ENCODE peak calls at places on chromosomes 16 and 17, in seven cellular contexts. Q is dorsolateral prefrontal cortex, Z is pancreas, O is esophagus squamous epithelium, U is mammary epithelial cell, L is tibial artery, M is tibial nerve. S is an unnamed sample.

GRCh38 chr16:87895641-87896141 is 26.4 kb upstream of the SLC7A5 start:
- DNase-seq in U (peak; percentile 30), Z (no peak), M (no peak), L (no peak), Q (peak; percentile 86), O (no peak), S (no peak)

GRCh38 chr17:79777166-79777843 is 643 bp upstream of the CBX2 start:
- DNase-seq in Z (no peak), M (no peak), U (peak; percentile 30), L (peak; percentile 45), Q (no peak), O (no peak), S (no peak)

GRCh38 chr17:80978499-80979497 is 12.8 kb upstream of the CHMP6 start:
- DNase-seq in L (no peak), O (no peak), Q (no peak), U (no peak), M (no peak), Z (no peak), S (no peak)

GRCh38 chr17:28076138-28076537 is 33.7 kb downstream of the NLK start:
- DNase-seq in U (no peak), Q (no peak), L (no peak), M (no peak), O (no peak), Z (no peak), S (no peak)

GRCh38 chr17:59361386-59361785 is 29.9 kb downstream of the YPEL2 start:
- DNase-seq in U (peak; percentile 86), O (no peak), L (no peak), M (no peak), Q (no peak), Z (no peak), S (no peak)

GRCh38 chr17:7238418-7239090 is 703 bp downstream of the PHF23 start:
- DNase-seq in Q (no peak), L (peak; percentile 42), U (no peak), Z (peak; percentile 62), O (no peak), M (no peak), S (no peak)

GRCh38 chr17:18139949-18140348 is 31.4 kb downstream of the MYO15A start:
- DNase-seq in Z (no peak), L (no peak), Q (no peak), U (no peak), O (no peak), M (no peak), S (no peak)

GRCh38 chr17:43822566-43823190 is 10.3 kb downstream of the MPP3 start:
- DNase-seq in U (no peak), L (no peak), Z (no peak), Q (peak; percentile 3), M (no peak), O (no peak), S (no peak)

GRCh38 chr17:45073414-45074070 is 12.4 kb downstream of the NMT1 start:
- DNase-seq in L (peak; percentile 66), O (no peak), Q (no peak), Z (no peak), M (no peak), U (no peak), S (no peak)

GRCh38 chr16:68200120-68200783 is 35.7 kb downstream of the ESRP2 start:
- DNase-seq in M (no peak), Z (no peak), L (no peak), Q (no peak), O (no peak), U (peak; percentile 54), S (no peak)

GRCh38 chr17:63843387-63844292 is 1.2 kb upstream of the SMARCD2 start:
- DNase-seq in M (no peak), O (no peak), U (peak; percentile 19), Z (peak; percentile 40), L (peak; percentile 75), Q (no peak), S (no peak)

GRCh38 chr16:83661656-83662055 is 146.1 kb upstream of the HSBP1 start:
- DNase-seq in Z (no peak), Q (no peak), U (peak; percentile 85), M (no peak), O (no peak), L (no peak), S (no peak)

GRCh38 chr16:83769397-83770008 is 38.3 kb upstream of the HSBP1 start:
- DNase-seq in Z (peak; percentile 22), L (peak; percentile 21), O (no peak), M (no peak), U (no peak), Q (no peak), S (no peak)

GRCh38 chr17:17551361-17551760 is 40.1 kb downstream of the PEMT start:
- DNase-seq in L (no peak), O (no peak), M (no peak), U (no peak), Z (no peak), Q (no peak), S (no peak)

GRCh38 chr17:81512984-81513668 is 527 bp upstream of the ACTG1 start:
- DNase-seq in L (peak; percentile 79), Z (peak; percentile 67), M (peak; percentile 58), Q (no peak), U (peak; percentile 69), O (no peak), S (no peak)

GRCh38 chr17:51000835-51001638 is 119.6 kb downstream of the SPAG9 start:
- DNase-seq in U (peak; percentile 44), L (no peak), M (no peak), O (no peak), Z (no peak), Q (no peak), S (no peak)

GRCh38 chr16:54842743-54843423 is 87.8 kb upstream of the IRX5 start:
- DNase-seq in U (no peak), O (no peak), M (no peak), Z (no peak), Q (no peak), L (no peak), S (no peak)

GRCh38 chr16:85782476-85782875 is 16.9 kb downstream of the EMC8 start:
- DNase-seq in Z (no peak), Q (no peak), M (no peak), U (no peak), O (no peak), L (no peak), S (no peak)

GRCh38 chr16:31033709-31034492 is 543 bp downstream of the STX4 start:
- DNase-seq in O (peak; percentile 24), U (peak; percentile 66), Z (peak; percentile 93), M (peak; percentile 91), L (peak; percentile 96), Q (peak; percentile 91), S (peak; percentile 86)

GRCh38 chr16:59201821-59202220 is 467.7 kb upstream of the GOT2 start:
- DNase-seq in O (no peak), L (no peak), M (no peak), Q (no peak), U (no peak), Z (no peak), S (no peak)

GRCh38 chr16:31253642-31254045 is 6.1 kb upstream of the ITGAM start:
- DNase-seq in Q (no peak), M (no peak), U (no peak), O (no peak), Z (no peak), L (peak; percentile 45), S (no peak)

GRCh38 chr17:2214047-2214717 is 89.4 kb downstream of the SMG6 start:
- DNase-seq in Z (no peak), Q (peak; percentile 66), L (peak; percentile 69), O (no peak), M (peak; percentile 39), U (no peak), S (peak; percentile 38)

GRCh38 chr16:54242199-54242598 is 44.4 kb downstream of the IRX3 start:
- DNase-seq in Z (no peak), L (no peak), O (no peak), U (peak; percentile 33), Q (no peak), M (no peak), S (no peak)

GRCh38 chr17:42131232-42131631 is 8.6 kb downstream of the HSPB9 start:
- DNase-seq in O (no peak), L (no peak), M (no peak), U (no peak), Z (no peak), Q (no peak), S (no peak)

GRCh38 chr17:42126836-42127235 is 4.2 kb downstream of the HSPB9 start:
- DNase-seq in L (no peak), U (no peak), O (no peak), Z (no peak), M (no peak), Q (no peak), S (no peak)

GRCh38 chr17:42127414-42127813 is 4.8 kb downstream of the HSPB9 start:
- DNase-seq in M (no peak), Z (no peak), Q (no peak), U (no peak), L (no peak), O (no peak), S (no peak)

GRCh38 chr17:42130310-42130936 is 7.8 kb downstream of the HSPB9 start:
- DNase-seq in O (no peak), L (no peak), Q (no peak), M (no peak), U (no peak), Z (no peak), S (no peak)

GRCh38 chr17:42129109-42129837 is 6.7 kb downstream of the HSPB9 start:
- DNase-seq in O (no peak), M (no peak), U (no peak), Q (peak; percentile 38), Z (no peak), L (peak; percentile 51), S (no peak)
- H3K27ac ChIP-seq in O (peak overlapping the region; percentile 35), M (peak overlapping the region; percentile 76), U (no peak overlapping the region), Q (peak overlapping the region; percentile 19), Z (no peak overlapping the region), L (no peak overlapping the region), S (peak overlapping the region; percentile 79)

GRCh38 chr17:13609953-13610352 is 8.2 kb upstream of the HS3ST3A1 start:
- DNase-seq in M (no peak), L (no peak), Q (no peak), Z (no peak), O (no peak), U (no peak), S (no peak)
- H3K27ac ChIP-seq in M (no peak overlapping the region), L (no peak overlapping the region), Q (no peak overlapping the region), Z (no peak overlapping the region), O (no peak overlapping the region), U (no peak overlapping the region), S (no peak overlapping the region)

DNA sequence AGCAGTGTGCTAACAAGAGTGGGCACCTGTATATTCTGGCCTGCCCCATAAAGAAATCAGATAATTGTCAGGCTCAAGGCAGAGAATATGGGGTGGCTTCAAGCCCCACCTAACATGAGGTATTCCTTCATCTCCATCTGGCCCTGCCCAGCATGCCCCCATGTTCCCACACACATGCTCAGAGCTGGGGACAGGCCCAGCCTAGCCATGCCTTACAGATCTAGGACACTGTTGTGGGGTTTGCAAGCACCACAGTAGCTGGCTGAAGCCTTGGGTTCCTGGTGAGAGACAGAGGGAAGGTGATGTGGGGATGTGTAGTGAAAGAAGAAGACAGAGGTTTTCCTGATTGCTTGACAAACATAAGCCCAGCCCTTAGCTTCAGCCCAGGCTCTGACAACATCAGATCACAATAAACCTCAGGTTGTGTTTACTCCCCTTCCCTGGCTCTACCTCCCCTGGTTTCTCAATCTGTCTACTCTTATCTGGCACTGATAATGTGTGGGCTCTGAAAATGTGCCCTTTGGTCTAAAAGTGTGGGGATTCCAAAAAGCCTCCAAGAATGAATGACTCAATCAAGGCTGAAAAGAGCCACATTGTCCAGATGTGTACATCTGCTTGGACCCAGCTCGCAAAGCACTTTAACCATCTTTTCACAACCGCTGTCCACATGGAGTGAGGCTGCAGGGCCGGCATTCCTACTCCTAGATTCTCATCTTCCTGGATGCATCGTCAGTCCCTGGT is 34.4 kb downstream of the CDRT4 start:
- DNase-seq in L (no peak), U (no peak), O (no peak), M (no peak), Z (no peak), Q (no peak), S (no peak)
- H3K27ac ChIP-seq in L (no peak overlapping the region), U (no peak overlapping the region), O (no peak overlapping the region), M (peak overlapping the region; percentile 38), Z (no peak overlapping the region), Q (no peak overlapping the region), S (no peak overlapping the region)

GRCh38 chr17:70736375-70736957 is 567.1 kb downstream of the KCNJ2 start:
- DNase-seq in Z (no peak), O (no peak), Q (no peak), U (no peak), L (no peak), M (no peak), S (no peak)
- H3K27ac ChIP-seq in Z (no peak overlapping the region), O (no peak overlapping the region), Q (no peak overlapping the region), U (no peak overlapping the region), L (no peak overlapping the region), M (no peak overlapping the region), S (no peak overlapping the region)

S was measured in caudate nucleus.